ENCODE peak calls at places on chromosomes 2 and 18, in nine cellular contexts. B is activated CD8-positive, alpha-beta T cell treated with anti-CD3 and anti-CD28 coated beads for 36 hours; M is fibroblast of lung; E is vagina; K is WTC11; Z is brain microvascular endothelial cell; L is GM12865; H is psoas muscle; W is K562. N is an unnamed sample.

GRCh38 chr2:172710584-172711024 is 25.0 kb upstream of the RAPGEF4 start:
- DNase-seq in L (peak), B (peak), E (no peak), K (peak), W (peak), Z (peak), H (no peak), M (peak), N (no peak)

GRCh38 chr2:128374711-128375413 is 56.2 kb upstream of the HS6ST1 start:
- DNase-seq in B (no peak), K (peak), L (no peak), W (no peak), M (no peak), H (no peak), E (no peak), Z (no peak), N (no peak)

GRCh38 chr2:31384351-31384750 is 30.2 kb downstream of the XDH start:
- DNase-seq in H (no peak), W (no peak), L (peak), Z (peak), E (peak), M (peak), K (no peak), B (peak), N (no peak)

GRCh38 chr2:118061135-118061955 is 26.9 kb upstream of the INSIG2 start:
- DNase-seq in L (peak), B (peak), H (no peak), K (no peak), Z (peak), E (no peak), M (peak), W (peak), N (no peak)

GRCh38 chr2:116747103-116747502 is 1067.4 kb upstream of the DDX18 start:
- DNase-seq in H (no peak), E (no peak), K (no peak), B (no peak), W (no peak), L (no peak), M (no peak), Z (no peak), N (no peak)

GRCh38 chr18:47246027-47246971 is 5.2 kb downstream of the SKOR2 start:
- DNase-seq in H (no peak), L (no peak), Z (no peak), E (peak), B (no peak), W (no peak), K (peak), M (no peak), N (no peak)

GRCh38 chr2:84022810-84023431 is 436.2 kb downstream of the SUCLG1 start:
- DNase-seq in B (peak), M (peak), H (no peak), Z (peak), E (no peak), K (peak), L (peak), W (peak), N (no peak)

GRCh38 chr2:29165362-29166236 is 50.4 kb downstream of the CLIP4 start:
- DNase-seq in W (peak), K (no peak), M (peak), H (no peak), E (no peak), Z (peak), B (no peak), L (no peak), N (no peak)

GRCh38 chr2:40721595-40721994 is 269.7 kb upstream of the SLC8A1 start:
- DNase-seq in B (no peak), K (no peak), Z (peak), L (no peak), E (no peak), W (no peak), H (no peak), M (peak), N (no peak)

GRCh38 chr2:200944467-200945394 is 18.7 kb downstream of the ORC2 start:
- DNase-seq in L (peak), M (peak), W (peak), E (no peak), B (peak), H (no peak), Z (peak), K (no peak), N (no peak)

GRCh38 chr2:218168635-218169462 is 2.1 kb upstream of the CXCR1 start:
- DNase-seq in K (peak), L (peak), W (peak), M (peak), E (no peak), B (peak), Z (peak), H (peak), N (no peak)

GRCh38 chr18:9914584-9915290 is 921 bp downstream of the VAPA start:
- DNase-seq in E (no peak), B (peak), K (peak), M (peak), W (peak), Z (peak), H (peak), L (peak), N (peak)

GRCh38 chr2:101679037-101679726 is 18.3 kb upstream of the MAP4K4 start:
- DNase-seq in B (no peak), E (no peak), W (no peak), Z (peak), M (peak), L (no peak), K (no peak), H (no peak), N (no peak)

GRCh38 chr2:106805716-106806115 is 80.3 kb downstream of the ST6GAL2 start:
- DNase-seq in Z (no peak), M (no peak), L (no peak), K (no peak), B (no peak), W (no peak), E (no peak), H (no peak), N (no peak)

GRCh38 chr18:9775172-9775571 is 67.1 kb downstream of the RAB31 start:
- DNase-seq in K (no peak), L (no peak), Z (no peak), M (no peak), H (no peak), W (no peak), E (no peak), B (no peak), N (no peak)

GRCh38 chr18:7946724-7947377 is 379.7 kb downstream of the PTPRM start:
- DNase-seq in H (no peak), K (no peak), Z (peak), E (no peak), L (peak), W (no peak), M (peak), B (no peak), N (no peak)

GRCh38 chr2:234202601-234203000 is 152.1 kb downstream of the SPP2 start:
- DNase-seq in Z (no peak), E (no peak), M (no peak), H (no peak), K (no peak), L (no peak), W (no peak), B (no peak), N (no peak)

GRCh38 chr2:63553049-63553448 is 35.2 kb downstream of the WDPCP start:
- DNase-seq in H (no peak), Z (peak), L (no peak), M (peak), E (no peak), B (no peak), W (no peak), K (no peak), N (no peak)

GRCh38 chr2:10901160-10901559 is 10.6 kb upstream of the KCNF1 start:
- DNase-seq in L (no peak), M (peak), W (no peak), E (no peak), K (no peak), Z (no peak), H (no peak), B (no peak), N (no peak)

GRCh38 chr2:10333247-10333613 is 30.5 kb downstream of the HPCAL1 start:
- DNase-seq in B (no peak), L (no peak), K (no peak), Z (no peak), H (no peak), W (peak), E (no peak), M (no peak), N (no peak)

GRCh38 chr2:232882085-232882484 is 12.0 kb downstream of the SNORC start:
- DNase-seq in B (no peak), M (no peak), L (no peak), Z (no peak), K (no peak), E (no peak), W (no peak), H (no peak), N (no peak)

GRCh38 chr2:101616411-101616810 is 81.1 kb upstream of the MAP4K4 start:
- DNase-seq in B (no peak), E (no peak), Z (peak), L (no peak), K (no peak), M (peak), H (no peak), W (no peak), N (no peak)

GRCh38 chr2:149595069-149595963 is 7.7 kb upstream of the MMADHC start:
- DNase-seq in B (no peak), L (no peak), E (no peak), K (no peak), Z (no peak), M (peak), H (no peak), W (no peak), N (no peak)

GRCh38 chr2:46036929-46037328 is 260.3 kb upstream of the EPAS1 start:
- DNase-seq in H (no peak), W (no peak), B (no peak), E (no peak), M (peak), Z (peak), L (no peak), K (no peak), N (no peak)

GRCh38 chr2:77443076-77443475 is 79.1 kb downstream of the LRRTM4 start:
- DNase-seq in Z (no peak), L (no peak), H (no peak), W (no peak), E (no peak), B (no peak), K (no peak), M (peak), N (no peak)

GRCh38 chr18:8760984-8761383 is 55.6 kb downstream of the MTCL1 start:
- DNase-seq in Z (no peak), L (no peak), W (no peak), M (no peak), K (no peak), E (no peak), B (no peak), H (no peak), N (no peak)

GRCh38 chr18:24810561-24810960 is 350.1 kb downstream of the HRH4 start:
- DNase-seq in B (no peak), E (no peak), H (no peak), M (no peak), K (no peak), L (no peak), Z (no peak), W (no peak), N (no peak)

GRCh38 chr18:3062798-3063563 is 50.0 kb upstream of the LPIN2 start:
- DNase-seq in K (peak), B (peak), Z (no peak), H (peak), L (peak), W (peak), M (no peak), E (no peak), N (peak)

GRCh38 chr2:97699765-97700444 is 13.5 kb upstream of the ZAP70 start:
- DNase-seq in E (no peak), M (peak), L (peak), B (peak), W (peak), K (peak), Z (peak), H (no peak), N (peak)
- TF ChIP-seq CTCF in E (no peak), M (peak), L (peak), B (peak), W (peak), K (peak), Z (peak), H (peak), N (peak)

DNA sequence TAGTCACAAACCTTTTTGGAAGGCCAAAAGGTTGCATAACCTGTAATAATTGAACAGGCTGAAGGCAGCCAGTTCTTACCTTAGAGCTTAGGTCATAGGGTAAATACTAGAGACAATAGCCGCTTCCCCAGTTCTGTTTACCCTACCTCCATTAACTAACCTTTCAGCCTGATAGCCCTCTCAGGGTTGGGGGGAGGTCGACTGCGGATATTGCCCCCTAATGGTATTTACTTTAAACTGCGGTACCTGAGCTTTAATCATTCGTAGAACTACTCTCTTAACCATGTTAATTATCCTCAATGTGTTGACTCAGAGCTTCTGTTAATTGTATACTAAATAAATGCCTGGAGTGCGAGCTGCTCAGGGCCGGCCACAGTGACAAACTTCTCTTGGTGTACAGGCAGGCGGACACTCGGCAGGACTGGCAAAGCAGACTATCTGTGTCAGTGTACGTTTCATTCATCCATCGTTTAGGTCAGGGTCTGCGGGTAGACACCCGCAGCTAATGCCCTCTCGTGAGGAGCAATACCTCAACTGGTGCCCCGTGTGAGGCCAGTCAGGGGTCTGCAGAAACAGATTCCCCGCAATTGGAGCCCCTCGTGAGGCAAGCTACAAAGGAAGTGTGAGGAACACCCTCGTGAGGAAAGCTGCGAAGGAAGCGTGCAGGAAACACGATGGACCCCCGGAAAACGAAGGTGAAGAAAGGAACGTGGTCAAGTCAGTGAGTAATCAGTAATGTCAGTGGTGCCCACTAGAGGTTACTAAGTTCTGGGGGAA is 115.3 kb upstream of the SCN7A start:
- DNase-seq in M (no peak), W (no peak), B (no peak), L (no peak), K (no peak), Z (no peak), H (no peak), E (no peak), N (no peak)
- TF ChIP-seq CTCF in M (no peak), W (no peak), B (no peak), L (no peak), K (no peak), Z (peak), H (no peak), E (no peak), N (no peak)

GRCh38 chr2:179352181-179352580 is 87.5 kb upstream of the SESTD1 start:
- DNase-seq in W (no peak), M (no peak), L (no peak), E (no peak), K (no peak), Z (no peak), H (no peak), B (no peak), N (no peak)

GRCh38 chr2:179349670-179350303 is 85.2 kb upstream of the SESTD1 start:
- DNase-seq in K (no peak), E (no peak), H (no peak), Z (no peak), B (no peak), M (no peak), W (no peak), L (no peak), N (no peak)

GRCh38 chr2:179354296-179354695 is 89.7 kb upstream of the SESTD1 start:
- DNase-seq in H (no peak), K (no peak), E (no peak), B (no peak), Z (no peak), M (no peak), W (no peak), L (no peak), N (no peak)

GRCh38 chr2:179355881-179356280 is 91.2 kb upstream of the SESTD1 start:
- DNase-seq in W (no peak), L (no peak), B (no peak), Z (no peak), E (no peak), M (no peak), K (no peak), H (no peak), N (no peak)

DNA sequence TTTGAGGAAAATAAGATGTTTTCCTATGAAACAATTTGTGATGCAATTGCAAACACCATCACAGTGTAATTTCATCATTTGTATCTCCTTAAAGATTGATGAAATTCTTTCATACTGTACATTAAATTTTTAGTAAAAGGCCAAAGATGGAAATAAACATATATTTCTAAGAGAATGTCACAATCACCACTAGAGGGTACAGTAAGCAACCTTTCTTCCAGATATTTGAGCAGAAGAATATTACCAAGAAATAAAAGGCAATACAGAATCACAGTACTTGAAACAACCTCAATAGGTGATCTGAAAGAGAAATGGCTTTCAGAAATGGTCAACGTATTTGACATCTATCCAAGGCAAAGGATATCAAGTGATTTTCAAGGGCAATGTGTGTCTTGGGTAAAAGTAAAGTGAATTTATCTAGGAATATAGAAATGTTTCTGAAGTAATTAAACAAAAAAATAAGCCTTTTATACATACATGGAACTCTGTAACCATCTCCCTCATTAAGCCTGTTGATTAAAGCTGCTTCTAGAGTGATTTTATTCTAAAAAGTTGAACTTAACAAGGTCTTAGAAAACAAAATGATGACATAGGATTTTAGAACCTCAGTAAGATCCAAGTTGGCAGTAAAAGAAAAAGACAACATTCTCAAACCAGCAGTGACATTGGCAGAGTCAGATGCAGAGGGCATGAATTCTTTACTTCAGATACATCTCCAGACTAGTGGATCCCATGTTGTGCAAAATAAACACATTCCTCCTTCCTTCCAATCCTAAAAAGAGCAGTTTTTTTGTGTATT is 90.3 kb upstream of the SESTD1 start:
- DNase-seq in K (no peak), H (no peak), Z (no peak), M (no peak), B (no peak), E (no peak), W (no peak), L (no peak), N (no peak)
- TF ChIP-seq CTCF in K (peak), H (peak), Z (no peak), M (no peak), B (no peak), E (no peak), W (no peak), L (no peak), N (peak)

GRCh38 chr2:37984589-37984988 is 59.5 kb downstream of the RMDN2 start:
- DNase-seq in W (no peak), B (no peak), L (no peak), Z (no peak), K (no peak), M (peak), H (no peak), E (no peak), N (no peak)
- TF ChIP-seq CTCF in W (no peak), B (peak), L (no peak), Z (peak), K (no peak), M (no peak), H (no peak), E (no peak), N (peak)

DNA sequence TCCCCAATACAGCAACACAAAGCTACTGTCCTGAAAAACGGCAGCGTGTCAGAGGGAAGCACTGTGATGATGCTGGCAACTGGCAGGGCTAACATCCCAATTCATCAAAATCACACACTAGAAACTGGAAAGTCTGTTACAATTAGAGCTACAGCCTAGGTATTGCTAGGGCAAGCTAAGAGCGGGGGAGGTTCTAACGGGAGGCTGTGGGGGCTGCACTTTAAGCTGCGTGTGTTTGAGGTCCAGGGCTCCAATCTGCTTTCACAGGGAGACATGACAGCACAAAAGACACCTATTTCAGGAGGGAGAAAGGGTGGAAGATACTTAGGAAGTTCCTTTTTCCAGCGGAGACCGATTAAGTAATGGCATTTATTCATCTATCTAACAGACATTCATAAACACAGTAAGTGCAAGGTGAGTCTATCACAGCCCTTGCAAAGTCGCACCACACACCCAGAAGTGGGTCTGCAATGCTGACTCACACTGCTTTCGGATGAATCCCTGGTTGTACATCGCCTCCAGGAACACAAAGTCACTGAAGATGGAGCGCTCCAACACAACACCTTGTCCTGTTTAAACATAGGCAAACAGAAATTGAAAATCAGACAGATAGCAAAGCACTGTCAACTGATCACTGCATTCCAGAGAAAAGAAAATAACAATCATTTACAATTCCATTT is 6.9 kb downstream of the NDUFA10 start:
- DNase-seq in Z (no peak), E (no peak), L (no peak), W (no peak), M (no peak), H (no peak), K (no peak), B (no peak), N (no peak)
- TF ChIP-seq CTCF in Z (no peak), E (no peak), L (no peak), W (no peak), M (no peak), H (no peak), K (no peak), B (no peak), N (no peak)

N was measured in osteocyte.